ENCODE peak calls at places on chromosomes 1 and 21, in seven cellular contexts. X is brain microvascular endothelial cell, J is A673, H is lower leg skin, B is progenitor cell of endocrine pancreas, Z is cardiac muscle cell, L is fibroblast of lung. K is an unnamed sample.

GRCh38 chr1:37945743-37946702 is 830 bp downstream of the INPP5B start:
- DNase-seq in X (peak), J (no peak), H (peak), B (no peak), Z (peak), L (peak), K (peak)

GRCh38 chr1:200180821-200181220 is 153.3 kb downstream of the NR5A2 start:
- DNase-seq in X (peak), J (no peak), H (no peak), B (no peak), Z (peak), L (peak), K (no peak)

GRCh38 chr1:59332983-59333382 is 36.1 kb downstream of the FGGY start:
- DNase-seq in X (peak), J (peak), H (no peak), B (no peak), Z (peak), L (peak), K (no peak)

GRCh38 chr1:156893048-156893953 is at the start of gene PEAR1:
- DNase-seq in X (no peak), J (no peak), H (no peak), B (no peak), Z (peak), L (peak), K (no peak)

GRCh38 chr1:58367217-58367616 is 179.3 kb downstream of the OMA1 start:
- DNase-seq in X (no peak), J (no peak), H (no peak), B (no peak), Z (no peak), L (no peak), K (no peak)

GRCh38 chr21:31308584-31308983 is 35.5 kb downstream of the TIAM1 start:
- DNase-seq in X (no peak), J (no peak), H (no peak), B (no peak), Z (no peak), L (no peak), K (no peak)

GRCh38 chr1:62926681-62927252 is 142.8 kb downstream of the ATG4C start:
- DNase-seq in X (no peak), J (peak), H (no peak), B (no peak), Z (no peak), L (no peak), K (no peak)

GRCh38 chr1:37814257-37814656 is 6.2 kb upstream of the YRDC start:
- DNase-seq in X (no peak), J (no peak), H (no peak), B (no peak), Z (no peak), L (no peak), K (no peak)

GRCh38 chr1:168260393-168260792 is 20.3 kb upstream of the TBX19 start:
- DNase-seq in X (no peak), J (no peak), H (no peak), B (no peak), Z (no peak), L (no peak), K (peak)

GRCh38 chr1:203089651-203090045 is 3.8 kb upstream of the MYOG start:
- DNase-seq in X (no peak), J (no peak), H (peak), B (no peak), Z (no peak), L (no peak), K (no peak)

GRCh38 chr1:64195089-64195410 is 8.4 kb upstream of the UBE2U start:
- DNase-seq in X (no peak), J (no peak), H (no peak), B (no peak), Z (no peak), L (no peak), K (no peak)

GRCh38 chr1:1788136-1788535 is 9.9 kb upstream of the NADK start:
- DNase-seq in X (no peak), J (no peak), H (no peak), B (no peak), Z (no peak), L (no peak), K (no peak)

GRCh38 chr21:27244356-27244755 is 277.5 kb upstream of the ADAMTS5 start:
- DNase-seq in X (no peak), J (no peak), H (no peak), B (no peak), Z (peak), L (no peak), K (no peak)

GRCh38 chr1:184291701-184292100 is 95.1 kb upstream of the C1orf21 start:
- DNase-seq in X (no peak), J (no peak), H (no peak), B (no peak), Z (peak), L (no peak), K (no peak)

GRCh38 chr1:246769306-246769705 is 45.1 kb downstream of the SCCPDH start:
- DNase-seq in X (no peak), J (no peak), H (peak), B (no peak), Z (peak), L (peak), K (no peak)

GRCh38 chr21:37425684-37426083 is 59.1 kb downstream of the DYRK1A start:
- DNase-seq in X (no peak), J (no peak), H (no peak), B (no peak), Z (no peak), L (no peak), K (no peak)
- TF ChIP-seq CTCF in X (no peak), J (no peak), H (no peak), B (no peak), Z (no peak), L (no peak), K (no peak)

GRCh38 chr1:31063636-31064035 is 1.9 kb downstream of the PUM1 start:
- DNase-seq in X (no peak), J (no peak), H (no peak), B (no peak), Z (peak), L (peak), K (no peak)

GRCh38 chr1:31064115-31064514 is 1.4 kb downstream of the PUM1 start:
- DNase-seq in X (no peak), J (no peak), H (no peak), B (no peak), Z (no peak), L (no peak), K (no peak)

GRCh38 chr1:31062867-31063380 is 2.6 kb downstream of the PUM1 start:
- DNase-seq in X (no peak), J (no peak), H (no peak), B (no peak), Z (no peak), L (no peak), K (no peak)

GRCh38 chr1:31064685-31065309 is 720 bp downstream of the PUM1 start:
- DNase-seq in X (no peak), J (no peak), H (no peak), B (no peak), Z (peak), L (peak), K (no peak)

GRCh38 chr1:31065310-31066217 is at the start of gene PUM1:
- DNase-seq in X (peak), J (peak), H (peak), B (peak), Z (peak), L (peak), K (peak)
- TF ChIP-seq CTCF in X (no peak), J (no peak), H (no peak), B (no peak), Z (no peak), L (no peak), K (no peak)

GRCh38 chr21:17925000-17925610 is 105.9 kb upstream of the C21orf91 start:
- DNase-seq in X (peak), J (peak), H (peak), B (peak), Z (peak), L (peak), K (no peak)
- TF ChIP-seq CTCF in X (peak), J (peak), H (no peak), B (peak), Z (peak), L (peak), K (peak)

GRCh38 chr1:86016076-86016746 is 140.4 kb downstream of the COL24A1 start:
- DNase-seq in X (no peak), J (no peak), H (no peak), B (no peak), Z (no peak), L (peak), K (no peak)

GRCh38 chr1:86015375-86015774 is 141.2 kb downstream of the COL24A1 start:
- DNase-seq in X (no peak), J (no peak), H (no peak), B (no peak), Z (no peak), L (no peak), K (no peak)

DNA sequence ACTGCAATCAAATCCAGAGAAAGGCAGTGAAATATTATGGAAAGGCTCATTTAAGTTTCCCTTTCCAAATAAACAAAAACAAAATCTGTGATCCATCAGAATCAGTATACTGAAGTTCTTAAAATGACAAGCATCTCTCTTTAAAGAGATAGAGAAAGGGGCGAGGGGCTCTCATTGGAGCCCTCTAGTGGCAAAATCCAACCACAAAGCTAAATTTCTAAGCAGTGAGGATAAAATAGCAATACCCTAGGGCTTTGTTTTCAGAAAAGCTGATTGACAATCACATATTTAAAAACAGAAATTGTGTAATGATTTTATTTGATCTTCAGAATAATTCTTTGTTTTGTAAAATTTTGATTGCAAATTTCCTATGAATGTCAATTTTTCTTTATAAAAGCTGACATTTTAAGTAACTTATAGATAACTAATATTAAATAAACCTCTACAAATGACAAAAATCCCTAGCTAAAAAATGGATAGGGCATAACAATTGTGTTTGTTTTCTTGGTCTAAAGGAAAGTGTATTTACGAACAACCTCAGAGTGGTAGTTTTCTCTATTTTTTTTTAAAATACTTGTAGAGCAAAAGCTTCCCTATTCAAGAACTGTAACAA is 138.2 kb downstream of the COL24A1 start:
- DNase-seq in X (peak), J (peak), H (no peak), B (no peak), Z (peak), L (peak), K (peak)
- TF ChIP-seq CTCF in X (peak), J (peak), H (no peak), B (peak), Z (peak), L (peak), K (peak)

DNA sequence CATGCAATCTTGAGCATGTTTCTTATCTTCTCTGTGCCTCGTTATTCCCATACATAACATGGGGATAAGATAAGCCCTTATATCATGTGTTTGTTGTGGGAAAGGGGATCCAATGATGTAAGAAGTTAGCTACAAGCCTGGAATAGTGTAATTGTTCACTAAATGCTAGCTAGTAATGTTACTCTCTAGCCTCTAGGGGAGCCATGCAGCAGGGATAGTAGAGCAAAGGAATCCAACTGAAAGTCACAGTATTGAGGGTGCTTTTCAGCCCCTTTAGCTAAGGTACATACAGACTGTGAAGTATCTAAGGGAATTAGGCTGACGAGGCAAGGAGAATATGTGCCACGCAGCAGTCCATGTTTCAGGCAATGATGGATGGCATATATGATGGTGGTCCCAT is 46.9 kb downstream of the IL23R start:
- DNase-seq in X (no peak), J (peak), H (no peak), B (no peak), Z (peak), L (peak), K (no peak)
- TF ChIP-seq CTCF in X (peak), J (peak), H (no peak), B (peak), Z (peak), L (peak), K (peak)

GRCh38 chr1:47548188-47548587 is 110.3 kb downstream of the FOXD2 start:
- DNase-seq in X (no peak), J (no peak), H (no peak), B (no peak), Z (no peak), L (peak), K (no peak)

GRCh38 chr1:47551971-47552528 is 114.2 kb downstream of the FOXD2 start:
- DNase-seq in X (no peak), J (no peak), H (no peak), B (no peak), Z (no peak), L (no peak), K (no peak)

GRCh38 chr1:47545912-47546483 is 108.2 kb downstream of the FOXD2 start:
- DNase-seq in X (no peak), J (no peak), H (no peak), B (no peak), Z (no peak), L (no peak), K (no peak)

GRCh38 chr1:47547753-47548152 is 109.9 kb downstream of the FOXD2 start:
- DNase-seq in X (peak), J (no peak), H (no peak), B (no peak), Z (peak), L (peak), K (no peak)

DNA sequence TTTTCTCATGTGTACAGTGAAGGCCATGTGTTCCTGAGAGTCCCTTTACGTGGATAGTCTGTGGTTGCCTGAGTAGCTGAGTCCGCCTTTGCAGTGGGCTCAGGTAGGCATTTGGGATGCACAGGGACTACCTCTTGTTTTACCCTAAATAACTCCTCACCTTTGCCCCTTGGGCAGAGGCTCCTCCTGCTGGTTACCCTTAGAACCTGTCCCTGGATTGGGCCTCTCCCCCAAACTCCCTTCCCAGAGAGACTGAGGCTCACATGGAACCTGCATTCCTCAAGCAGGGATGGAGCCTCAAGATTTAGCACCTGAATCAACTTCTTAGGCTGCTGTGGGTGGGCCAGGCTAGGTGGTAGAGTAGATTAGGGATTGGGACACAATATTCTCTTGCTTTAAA is 111.7 kb downstream of the FOXD2 start:
- DNase-seq in X (no peak), J (no peak), H (no peak), B (no peak), Z (no peak), L (no peak), K (no peak)
- TF ChIP-seq CTCF in X (peak), J (peak), H (no peak), B (no peak), Z (no peak), L (no peak), K (no peak)

DNA sequence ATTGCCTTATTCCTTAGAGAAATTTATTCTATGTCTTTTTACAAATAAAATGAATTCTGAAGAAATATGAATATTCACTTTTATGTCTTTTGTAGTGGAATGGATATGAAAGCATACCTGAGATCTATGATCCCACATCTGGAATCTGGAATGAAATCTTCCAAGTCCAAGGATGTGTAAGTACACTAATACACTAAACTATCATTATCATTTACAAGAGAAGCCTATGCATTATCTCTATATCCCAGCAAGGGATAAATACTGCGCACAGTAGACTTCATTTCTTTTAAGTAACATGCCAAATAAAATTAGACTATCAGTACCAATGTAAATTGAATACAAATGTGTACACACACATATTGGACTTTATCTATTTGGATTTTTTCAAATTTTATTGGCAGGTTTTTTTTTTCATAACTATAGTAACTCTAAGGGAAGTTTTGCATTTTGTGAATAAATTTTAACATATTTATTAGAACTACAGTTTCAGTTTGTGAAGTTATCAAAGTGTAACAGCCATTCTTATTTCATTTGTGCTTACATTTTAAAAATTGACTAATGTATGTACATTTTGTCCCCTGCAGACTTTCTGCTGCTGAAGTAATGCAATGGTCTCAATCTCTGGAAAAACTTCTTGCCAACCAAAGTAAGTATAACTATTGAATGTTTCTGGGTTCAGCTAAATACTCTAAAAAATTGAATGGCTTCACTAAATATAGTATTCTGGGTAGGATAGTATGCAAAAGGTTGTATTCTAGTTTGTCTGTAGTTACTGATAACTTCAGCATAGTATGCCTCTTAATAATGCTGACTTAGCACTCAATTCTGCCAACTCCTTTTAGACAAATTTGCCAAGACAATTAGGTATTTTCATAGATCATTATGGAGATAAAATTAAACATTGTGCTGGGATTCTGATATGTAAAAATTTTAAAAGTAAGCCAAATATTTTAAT is 894 bp downstream of the RGS1 start:
- DNase-seq in X (no peak), J (no peak), H (no peak), B (no peak), Z (no peak), L (no peak), K (no peak)
- TF ChIP-seq CTCF in X (no peak), J (no peak), H (no peak), B (no peak), Z (no peak), L (no peak), K (no peak)